ENCODE peak calls at places on chromosomes 13 and 19, in ten cellular contexts. R is NB4, B is osteocyte, F is endothelial cell, O is HFFc6, V is cardiac muscle cell, U is WTC11, A is psoas muscle, N is esophagus squamous epithelium, I is astrocyte. G is an unnamed sample.

GRCh38 chr13:72141845-72142470 is 275.0 kb upstream of the DACH1 start:
- DNase-seq in A (no peak), N (no peak), R (no peak), I (peak), U (no peak), V (peak), O (no peak), B (no peak), F (no peak), G (no peak)

GRCh38 chr13:91659583-91660415 is 261.4 kb downstream of the GPC5 start:
- DNase-seq in A (no peak), B (no peak), R (no peak), U (no peak), N (no peak), F (no peak), V (no peak), I (no peak), O (no peak), G (no peak)

GRCh38 chr19:1340681-1341469 is 42.8 kb upstream of the NDUFS7 start:
- DNase-seq in R (no peak), V (no peak), O (no peak), N (no peak), B (no peak), I (no peak), F (no peak), U (no peak), A (no peak), G (no peak)

GRCh38 chr13:113420833-113421600 is 32.3 kb downstream of the ADPRHL1 start:
- DNase-seq in O (no peak), I (no peak), N (no peak), F (no peak), V (no peak), B (no peak), U (peak), A (no peak), R (no peak), G (no peak)

GRCh38 chr13:98576963-98577822 is at the start of gene STK24:
- DNase-seq in B (peak), R (peak), A (peak), V (peak), O (peak), U (peak), I (peak), N (no peak), F (peak), G (peak)

GRCh38 chr13:76717092-76717491 is 169.1 kb downstream of the KCTD12 start:
- DNase-seq in B (no peak), V (no peak), R (no peak), O (peak), I (no peak), A (no peak), U (no peak), N (no peak), F (no peak), G (no peak)

GRCh38 chr19:15199652-15200574 is 882 bp downstream of the NOTCH3 start:
- DNase-seq in F (peak), I (no peak), B (no peak), R (no peak), U (peak), N (no peak), A (no peak), O (no peak), V (peak), G (no peak)

GRCh38 chr19:46721269-46722003 is 4.5 kb upstream of the PRKD2 start:
- DNase-seq in N (no peak), V (no peak), F (peak), U (peak), I (no peak), A (no peak), B (no peak), O (no peak), R (peak), G (no peak)

GRCh38 chr13:72726721-72727416 is 560 bp downstream of the MZT1 start:
- DNase-seq in R (peak), B (peak), I (no peak), V (peak), O (no peak), N (peak), F (peak), A (peak), U (peak), G (no peak)

GRCh38 chr19:36182612-36183454 is 30.6 kb upstream of the COX7A1 start:
- DNase-seq in U (no peak), R (no peak), B (no peak), V (peak), O (peak), I (peak), F (no peak), A (no peak), N (no peak), G (no peak)

GRCh38 chr13:70191034-70191433 is 82.8 kb upstream of the KLHL1 start:
- DNase-seq in V (no peak), U (no peak), A (no peak), I (no peak), N (no peak), R (no peak), O (no peak), B (no peak), F (no peak), G (no peak)

GRCh38 chr13:36880961-36881360 is 39.1 kb downstream of the SMAD9 start:
- DNase-seq in F (no peak), U (no peak), R (no peak), I (no peak), V (peak), B (no peak), O (no peak), N (no peak), A (no peak), G (no peak)

GRCh38 chr19:40803857-40804782 is 5.1 kb downstream of the EGLN2 start:
- DNase-seq in A (no peak), O (no peak), U (no peak), V (no peak), N (peak), F (no peak), I (no peak), B (no peak), R (peak), G (no peak)

GRCh38 chr13:25171517-25172302 is at the start of gene AMER2:
- DNase-seq in A (no peak), N (no peak), U (peak), V (peak), F (peak), I (peak), R (no peak), B (peak), O (no peak), G (peak)

GRCh38 chr13:47000166-47000565 is 103.3 kb upstream of the HTR2A start:
- DNase-seq in B (no peak), N (no peak), O (no peak), V (no peak), U (no peak), R (no peak), I (peak), A (no peak), F (no peak), G (no peak)

GRCh38 chr19:16836115-16836905 is 7.1 kb downstream of the SIN3B start:
- DNase-seq in V (peak), N (no peak), U (peak), I (no peak), B (no peak), A (no peak), R (peak), F (no peak), O (no peak), G (peak)

GRCh38 chr13:21481359-21481758 is 22.3 kb upstream of the ZDHHC20 start:
- DNase-seq in R (no peak), N (no peak), U (no peak), V (no peak), O (peak), I (no peak), B (no peak), F (no peak), A (no peak), G (no peak)

GRCh38 chr19:34505321-34506025 is 23.9 kb downstream of the WTIP start:
- DNase-seq in A (no peak), U (no peak), I (no peak), B (peak), N (no peak), V (no peak), F (no peak), R (no peak), O (no peak), G (no peak)

GRCh38 chr13:35881360-35881759 is 249.8 kb downstream of the DCLK1 start:
- DNase-seq in O (no peak), R (no peak), N (no peak), I (peak), U (no peak), V (peak), F (no peak), B (no peak), A (no peak), G (no peak)

GRCh38 chr13:41848435-41849255 is 112.3 kb downstream of the VWA8 start:
- DNase-seq in F (no peak), R (no peak), I (peak), A (no peak), N (no peak), O (no peak), B (no peak), U (no peak), V (peak), G (no peak)
- TF ChIP-seq CTCF in F (no peak), R (no peak), I (peak), A (no peak), N (no peak), O (peak), B (peak), U (no peak), V (peak), G (no peak)

DNA sequence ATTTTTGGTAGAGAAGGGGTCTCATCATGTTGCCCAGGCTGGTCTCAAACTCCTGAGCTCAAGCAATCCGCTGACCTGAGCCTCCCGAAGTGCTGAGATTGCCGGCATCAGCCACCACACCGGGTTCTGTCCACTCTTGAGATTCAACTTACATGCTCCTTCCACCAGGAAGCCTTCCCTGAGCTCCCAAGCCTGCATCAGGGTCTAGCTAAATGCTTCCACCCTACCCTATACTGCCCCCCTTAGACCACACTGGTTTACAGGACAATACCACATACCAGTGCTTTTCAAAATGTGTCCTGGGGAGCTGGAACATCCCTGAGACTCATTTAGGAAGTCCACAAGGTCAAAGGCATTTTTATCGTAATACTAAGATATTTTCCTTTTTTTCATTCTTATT is 15.1 kb upstream of the CACNG8 start:
- DNase-seq in O (no peak), I (no peak), B (no peak), N (no peak), U (no peak), V (peak), R (peak), F (peak), A (no peak), G (no peak)
- TF ChIP-seq CTCF in O (no peak), I (no peak), B (no peak), N (no peak), U (no peak), V (peak), R (peak), F (no peak), A (no peak), G (no peak)

GRCh38 chr13:95136638-95137037 is 164.6 kb downstream of the ABCC4 start:
- DNase-seq in R (no peak), B (no peak), O (no peak), V (no peak), I (no peak), N (no peak), F (no peak), U (no peak), A (no peak), G (no peak)
- TF ChIP-seq CTCF in R (no peak), B (no peak), O (no peak), V (no peak), I (no peak), N (no peak), F (no peak), U (no peak), A (no peak), G (no peak)

DNA sequence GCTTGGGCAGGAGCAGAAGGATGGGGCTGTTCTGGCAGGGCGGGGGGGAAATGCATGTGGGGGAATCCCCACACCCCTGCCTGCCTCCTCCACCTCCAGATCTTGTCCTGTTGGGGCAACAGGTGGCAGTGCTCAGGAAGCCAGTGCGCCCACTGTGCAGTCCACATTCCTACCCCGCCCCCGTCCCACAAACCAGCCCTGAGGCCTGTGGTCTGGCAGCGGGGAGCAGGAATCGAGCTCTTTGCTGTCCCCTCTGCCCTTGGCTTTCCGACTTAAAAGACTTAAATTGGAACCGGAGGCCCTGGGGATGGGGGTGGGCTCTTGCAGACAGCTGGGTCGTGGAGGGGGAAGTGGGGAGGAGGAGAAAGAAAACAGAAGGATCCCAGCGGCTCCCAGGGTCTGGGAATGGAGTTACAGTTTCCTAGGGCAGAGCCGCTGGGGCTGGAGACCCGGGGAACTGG is 4.3 kb downstream of the NANOS3 start:
- DNase-seq in V (peak), I (peak), F (no peak), O (no peak), R (peak), U (peak), N (no peak), B (no peak), A (no peak), G (no peak)
- TF ChIP-seq CTCF in V (no peak), I (no peak), F (no peak), O (no peak), R (no peak), U (no peak), N (no peak), B (no peak), A (no peak), G (no peak)

DNA sequence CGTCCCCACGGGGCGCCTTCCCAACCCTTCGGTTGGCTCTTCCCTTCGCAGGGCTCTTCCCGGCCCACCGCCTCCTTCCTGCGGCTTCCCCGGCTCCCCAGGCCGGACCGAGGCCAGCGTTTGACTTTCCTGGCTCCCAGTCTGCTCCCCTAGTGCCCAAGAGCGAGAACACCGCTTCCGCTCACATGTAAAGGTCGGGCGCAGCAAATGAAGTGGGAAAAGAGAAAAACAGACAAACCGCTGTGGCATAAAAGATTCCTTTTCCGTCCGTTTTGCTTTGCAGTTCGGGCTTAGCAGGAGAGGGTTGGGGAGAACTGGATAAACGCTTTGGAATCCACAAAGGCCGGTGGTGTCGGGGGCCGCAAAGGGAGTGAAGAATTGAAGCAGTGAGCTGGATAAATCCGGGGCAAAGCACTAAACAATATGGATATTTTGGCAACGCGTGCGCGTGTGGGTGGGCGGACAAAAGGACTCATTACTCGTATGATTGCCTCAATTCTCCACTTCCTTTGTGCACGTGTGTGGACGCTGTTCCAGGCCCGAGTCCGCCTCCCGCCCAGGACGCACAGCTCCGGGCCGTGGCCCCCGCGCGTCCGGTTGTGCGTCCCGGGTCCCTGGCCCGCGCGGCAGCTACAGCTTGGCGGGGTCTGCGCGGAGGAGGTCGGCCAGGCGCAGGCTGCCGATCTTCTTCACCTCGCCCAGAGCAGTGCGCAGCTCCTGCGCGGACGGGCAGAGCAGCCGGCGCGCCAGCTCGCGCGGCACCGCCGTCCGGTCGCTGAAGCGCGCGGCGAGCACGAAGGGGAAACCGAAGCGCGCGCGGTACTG is 8.6 kb upstream of the CDX2 start:
- DNase-seq in I (peak), R (no peak), U (peak), A (no peak), F (no peak), O (no peak), V (no peak), B (no peak), N (no peak), G (no peak)
- TF ChIP-seq CTCF in I (no peak), R (no peak), U (no peak), A (no peak), F (no peak), O (no peak), V (no peak), B (no peak), N (no peak), G (no peak)

DNA sequence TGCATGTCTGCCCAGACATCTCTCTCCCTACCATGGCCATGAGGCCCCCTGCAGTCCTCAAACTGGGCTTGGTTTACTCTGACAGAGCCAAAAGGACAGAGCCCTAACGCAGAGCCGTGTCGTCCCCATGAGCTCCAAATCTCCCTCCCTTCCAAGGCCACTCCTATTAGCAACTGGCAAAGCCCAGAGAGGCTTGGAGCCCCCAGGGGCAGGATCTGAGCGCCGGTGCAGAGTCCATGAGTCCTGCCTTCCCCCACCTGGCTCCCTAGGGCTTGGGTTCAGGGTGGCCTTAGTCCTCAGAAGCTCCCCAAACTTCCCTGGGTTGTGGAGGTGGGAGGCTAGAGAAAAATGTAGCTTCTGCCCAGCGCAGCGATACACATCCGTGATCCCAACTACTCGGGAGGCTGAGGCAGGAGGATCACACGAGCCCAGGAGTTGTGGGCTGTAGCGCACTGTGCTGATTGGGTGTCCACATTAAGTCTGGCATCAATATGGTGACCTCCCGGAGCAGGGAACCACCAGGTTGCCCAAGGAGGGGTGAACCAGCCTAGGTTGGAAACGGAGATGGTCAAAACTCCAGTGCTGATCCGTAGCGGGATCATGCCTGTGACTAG is 7.4 kb upstream of the PGPEP1 start:
- DNase-seq in I (no peak), V (no peak), B (no peak), R (no peak), F (no peak), N (no peak), O (no peak), U (no peak), A (no peak), G (no peak)
- TF ChIP-seq CTCF in I (no peak), V (no peak), B (no peak), R (no peak), F (no peak), N (no peak), O (no peak), U (no peak), A (no peak), G (no peak)

GRCh38 chr19:30555788-30556110 is 183.6 kb downstream of the ZNF536 start:
- DNase-seq in F (no peak), I (no peak), O (no peak), R (no peak), U (no peak), N (no peak), V (no peak), A (no peak), B (no peak), G (no peak)

GRCh38 chr19:30557927-30558557 is 185.9 kb downstream of the ZNF536 start:
- DNase-seq in O (no peak), V (no peak), B (no peak), A (no peak), U (no peak), N (no peak), I (no peak), F (no peak), R (no peak), G (no peak)

GRCh38 chr19:30555075-30555787 is 183.0 kb downstream of the ZNF536 start:
- DNase-seq in N (no peak), O (no peak), I (no peak), F (no peak), A (no peak), U (no peak), V (no peak), R (peak), B (no peak), G (no peak)

GRCh38 chr19:30557212-30557611 is 185.0 kb downstream of the ZNF536 start:
- DNase-seq in O (no peak), U (no peak), N (no peak), A (no peak), I (no peak), R (no peak), V (no peak), B (no peak), F (no peak), G (no peak)

GRCh38 chr19:30556230-30556711 is 184.1 kb downstream of the ZNF536 start:
- DNase-seq in R (no peak), A (no peak), V (no peak), B (no peak), U (peak), O (no peak), N (no peak), F (no peak), I (no peak), G (no peak)
- TF ChIP-seq CTCF in R (no peak), A (no peak), V (no peak), B (no peak), U (no peak), O (no peak), N (no peak), F (no peak), I (no peak), G (no peak)